ENCODE peak calls at places on chromosome 21, in five cellular contexts. R is fibroblast of mammary gland, Y is left ventricle myocardium inferior, Q is AG10803, P is AG09319. Z is an unnamed sample.

GRCh38 chr21:37788503-37788902 is 127.8 kb downstream of the KCNJ6 start:
- DNase-seq in Q (no peak), R (no peak), P (no peak), Y (no peak), Z (no peak)

GRCh38 chr21:27534211-27534610 is 567.3 kb upstream of the ADAMTS5 start:
- DNase-seq in R (peak), Q (peak), P (no peak), Y (no peak), Z (no peak)

GRCh38 chr21:41283211-41283818 is 33.3 kb upstream of the FAM3B start:
- DNase-seq in Q (peak), P (peak), Y (no peak), R (peak), Z (no peak)

GRCh38 chr21:25788677-25789076 is 53.9 kb downstream of the GABPA start:
- DNase-seq in Y (no peak), P (no peak), Q (no peak), R (no peak), Z (no peak)

GRCh38 chr21:31929548-31929947 is 56.7 kb downstream of the HUNK start:
- DNase-seq in Y (no peak), P (no peak), Q (no peak), R (no peak), Z (no peak)

GRCh38 chr21:33061233-33061632 is 8.7 kb upstream of the OLIG1 start:
- DNase-seq in Y (no peak), Q (no peak), R (no peak), P (no peak), Z (no peak)

GRCh38 chr21:43865471-43866181 is 603 bp downstream of the AGPAT3 start:
- DNase-seq in Y (peak), P (peak), Q (peak), R (peak), Z (peak)

GRCh38 chr21:33261635-33262034 is 4.5 kb upstream of the IL10RB start:
- DNase-seq in R (peak), Y (no peak), P (no peak), Q (peak), Z (no peak)

GRCh38 chr21:33659550-33659949 is 17.2 kb downstream of the ITSN1 start:
- DNase-seq in Q (no peak), R (no peak), P (no peak), Y (no peak), Z (no peak)

GRCh38 chr21:38377165-38378093 is 120.6 kb downstream of the KCNJ15 start:
- DNase-seq in P (no peak), Q (peak), R (no peak), Y (no peak), Z (no peak)

GRCh38 chr21:26124421-26124833 is 46.1 kb downstream of the APP start:
- DNase-seq in R (peak), P (no peak), Y (no peak), Q (peak), Z (no peak)

GRCh38 chr21:30561264-30561895 is at the start of gene KRTAP19-7:
- DNase-seq in Q (no peak), P (no peak), R (no peak), Y (no peak), Z (no peak)

GRCh38 chr21:27094182-27094948 is 127.5 kb upstream of the ADAMTS5 start:
- DNase-seq in P (no peak), R (peak), Q (peak), Y (no peak), Z (no peak)

GRCh38 chr21:14259669-14260458 is 43.9 kb downstream of the RBM11 start:
- DNase-seq in R (peak), Q (peak), Y (no peak), P (peak), Z (no peak)

GRCh38 chr21:21631961-21632360 is 633.8 kb downstream of the NCAM2 start:
- DNase-seq in Q (peak), R (peak), Y (no peak), P (no peak), Z (no peak)

GRCh38 chr21:15874610-15875009 is 144.8 kb downstream of the USP25 start:
- DNase-seq in P (no peak), Y (no peak), Q (no peak), R (no peak), Z (no peak)

GRCh38 chr21:23725576-23725975 is 1881.7 kb downstream of the MRPL39 start:
- DNase-seq in Y (no peak), P (no peak), R (no peak), Q (no peak), Z (no peak)
- TF ChIP-seq CTCF in Y (no peak), P (no peak), R (no peak), Q (no peak), Z (no peak)

GRCh38 chr21:36388076-36388475 is 2.9 kb downstream of the CHAF1B start:
- DNase-seq in R (no peak), P (no peak), Y (no peak), Q (no peak), Z (no peak)

GRCh38 chr21:36384885-36385232 is 333 bp upstream of the CHAF1B start:
- DNase-seq in P (no peak), R (no peak), Y (no peak), Q (no peak), Z (no peak)

GRCh38 chr21:36385909-36386642 is 884 bp downstream of the CHAF1B start:
- DNase-seq in P (no peak), R (peak), Q (peak), Y (no peak), Z (no peak)

GRCh38 chr21:36385233-36385908 is at the start of gene CHAF1B:
- DNase-seq in P (peak), Q (peak), Y (peak), R (peak), Z (peak)

DNA sequence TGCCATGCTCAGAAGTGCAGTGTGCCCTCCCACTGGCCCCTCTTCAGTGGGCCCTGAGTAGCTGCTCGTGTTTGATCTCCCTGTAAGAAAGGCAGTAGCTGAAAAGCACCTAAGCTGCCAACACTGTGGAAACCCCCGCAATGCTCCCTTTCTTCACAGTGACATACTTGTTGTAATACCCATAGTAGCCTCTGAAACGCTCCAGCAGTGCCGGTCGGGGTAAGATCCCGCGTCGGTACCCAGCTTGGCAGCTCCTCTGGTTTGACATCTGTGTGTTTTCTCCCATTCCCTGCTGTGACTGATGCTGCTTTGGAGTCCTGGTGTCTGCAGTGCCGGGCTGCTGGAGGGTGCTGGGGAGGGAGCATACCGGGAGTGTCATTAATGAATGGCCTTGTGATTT is 3.6 kb downstream of the CHAF1B start:
- DNase-seq in R (no peak), Q (peak), Y (no peak), P (no peak), Z (no peak)
- TF ChIP-seq CTCF in R (no peak), Q (peak), Y (peak), P (no peak), Z (peak)

GRCh38 chr21:34946385-34947121 is 102.5 kb downstream of the RUNX1 start:
- DNase-seq in Y (no peak), Q (no peak), R (no peak), P (no peak), Z (no peak)
- TF ChIP-seq CTCF in Y (no peak), Q (no peak), R (no peak), P (no peak), Z (no peak)

GRCh38 chr21:45270306-45270821 is 17.3 kb downstream of the POFUT2 start:
- DNase-seq in P (no peak), Y (no peak), R (no peak), Q (peak), Z (no peak)
- TF ChIP-seq CTCF in P (peak), Y (no peak), R (peak), Q (no peak), Z (no peak)

DNA sequence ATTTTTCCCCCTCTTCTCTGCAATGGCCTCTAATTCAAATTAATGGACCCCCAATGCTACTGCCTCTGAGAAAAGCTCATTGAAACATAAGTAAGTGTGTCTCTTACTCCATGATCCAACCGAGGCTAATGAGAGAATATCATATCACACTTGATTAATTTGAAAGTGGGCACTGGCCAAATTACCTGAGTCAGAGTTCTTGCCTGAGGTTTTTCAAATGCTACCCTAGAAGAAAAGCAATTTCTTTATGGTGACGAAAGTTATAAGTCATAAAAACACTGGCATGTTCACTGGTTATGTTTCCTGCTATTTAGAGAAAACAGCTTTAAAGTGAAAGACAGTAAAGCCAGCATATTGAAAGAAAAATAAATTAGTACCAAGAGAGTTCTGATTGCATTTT is 368.8 kb upstream of the TMPRSS15 start:
- DNase-seq in Q (no peak), R (peak), Y (no peak), P (no peak), Z (no peak)
- TF ChIP-seq CTCF in Q (no peak), R (no peak), Y (no peak), P (no peak), Z (no peak)

GRCh38 chr21:17359781-17360180 is 153.1 kb upstream of the CXADR start:
- DNase-seq in Q (no peak), R (no peak), P (no peak), Y (no peak), Z (no peak)
- TF ChIP-seq CTCF in Q (no peak), R (no peak), P (no peak), Y (no peak), Z (no peak)

GRCh38 chr21:42565206-42565810 is 51.7 kb downstream of the SLC37A1 start:
- DNase-seq in Y (no peak), P (no peak), R (no peak), Q (no peak), Z (no peak)

GRCh38 chr21:42565886-42566523 is 52.4 kb downstream of the SLC37A1 start:
- DNase-seq in Y (no peak), R (no peak), Q (no peak), P (no peak), Z (no peak)

GRCh38 chr21:42567181-42567560 is 53.5 kb downstream of the SLC37A1 start:
- DNase-seq in P (no peak), R (no peak), Y (no peak), Q (no peak), Z (no peak)

GRCh38 chr21:42567861-42568260 is 54.2 kb downstream of the SLC37A1 start:
- DNase-seq in Y (no peak), P (no peak), Q (no peak), R (no peak), Z (peak)

DNA sequence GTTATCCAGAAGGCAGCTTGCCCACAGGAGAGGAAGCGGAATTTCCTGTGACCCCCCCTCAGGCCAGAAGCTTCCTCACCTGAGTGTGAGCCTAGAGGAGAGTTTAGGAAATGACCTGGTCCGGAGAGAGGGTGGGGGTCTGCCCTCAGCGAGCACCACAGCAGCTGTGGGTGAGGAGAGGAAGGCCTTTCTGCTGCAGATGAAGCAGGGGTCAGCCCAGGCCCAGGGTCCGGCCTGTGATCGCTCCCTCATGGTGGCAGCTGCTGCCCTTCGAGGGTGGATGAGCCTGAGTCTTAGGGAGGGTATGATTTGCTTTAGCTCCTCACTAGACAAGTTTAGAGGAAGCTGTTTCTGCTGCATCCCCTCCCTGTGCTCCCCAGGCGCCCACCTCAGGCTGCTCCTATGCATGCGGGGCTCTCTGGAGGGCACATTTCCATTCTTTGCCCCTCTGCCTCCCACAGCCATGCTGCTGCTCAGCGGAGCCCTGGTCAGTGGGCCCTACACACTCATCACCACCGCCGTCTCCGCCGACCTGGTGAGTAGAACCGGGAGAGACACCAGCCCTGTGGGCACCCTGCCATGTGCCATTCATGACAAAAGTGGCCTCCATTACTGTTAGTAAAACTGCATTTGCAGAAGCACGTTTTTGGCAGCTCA is 53.0 kb downstream of the SLC37A1 start:
- DNase-seq in Q (no peak), P (no peak), Y (no peak), R (no peak), Z (no peak)
- TF ChIP-seq CTCF in Q (no peak), P (no peak), Y (no peak), R (no peak), Z (no peak)

GRCh38 chr21:39388811-39389155 is 39.9 kb upstream of the HMGN1 start:
- DNase-seq in Y (no peak), R (no peak), Q (no peak), P (no peak), Z (no peak)
- TF ChIP-seq CTCF in Y (no peak), R (no peak), Q (no peak), P (no peak), Z (no peak)

DNA sequence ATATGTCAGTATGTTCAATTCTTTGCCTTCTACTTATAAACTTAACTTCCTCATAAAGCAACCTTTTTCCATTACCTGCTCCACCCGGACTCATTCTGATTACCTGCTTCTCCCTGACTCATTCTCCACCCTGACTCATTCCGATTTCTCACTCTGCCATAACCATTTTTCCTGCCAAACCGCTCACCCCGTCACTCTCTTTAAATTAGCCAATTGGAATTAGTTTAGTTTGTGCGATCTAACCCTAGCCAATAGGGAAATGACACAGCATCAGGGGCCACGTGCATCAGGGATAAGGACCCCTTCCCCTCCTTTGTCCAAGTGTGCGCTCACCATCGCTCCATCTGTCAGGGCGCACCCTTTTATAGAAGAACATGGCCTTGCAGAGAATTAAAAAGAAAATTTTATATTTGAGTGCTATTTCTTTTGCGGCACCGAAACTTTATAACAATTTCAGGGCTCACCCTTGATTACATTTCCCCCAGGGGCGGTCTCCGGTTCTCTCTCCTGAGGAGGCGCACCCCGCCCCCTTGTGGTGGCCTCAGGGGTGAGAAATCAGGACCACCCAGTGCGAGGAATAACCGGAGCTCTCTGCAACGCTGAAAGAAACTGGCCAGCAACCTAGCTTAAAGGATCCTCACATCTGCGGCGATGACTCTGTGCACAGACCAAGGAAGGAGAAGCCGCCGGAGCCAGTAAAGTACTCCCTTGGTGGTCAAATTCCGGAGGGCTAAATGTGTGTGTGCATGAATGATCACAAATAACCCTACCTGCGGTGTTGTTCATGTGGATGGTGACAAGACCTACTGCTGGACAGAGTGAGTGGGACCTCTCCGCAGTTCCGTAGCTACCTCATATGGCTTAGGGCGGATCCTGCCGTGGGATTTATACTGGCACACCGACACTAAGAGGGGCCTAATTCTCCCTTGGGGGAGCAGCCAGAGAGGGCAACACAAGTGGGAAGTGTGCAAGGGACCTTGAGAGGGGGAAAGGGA is 30.3 kb upstream of the CBR3 start:
- DNase-seq in Q (peak), Y (peak), P (no peak), R (peak), Z (peak)
- TF ChIP-seq CTCF in Q (peak), Y (peak), P (peak), R (peak), Z (peak)